ENCODE peak calls at places on chromosomes 1 and 21, in six cellular contexts. N, R, B, K, I and Y are unnamed samples.

GRCh38 chr1:1431845-1432565 is 3.5 kb upstream of the VWA1 start:
- DNase-seq in N (no peak), R (no peak), B (no peak), K (peak), I (peak), Y (peak)

GRCh38 chr1:95636897-95637296 is 402.9 kb downstream of the RWDD3 start:
- DNase-seq in N (no peak), R (no peak), B (no peak), K (no peak), I (no peak), Y (no peak)

GRCh38 chr1:205749826-205750682 is at the start of gene NUCKS1:
- DNase-seq in N (peak), R (peak), B (peak), K (peak), I (peak), Y (peak)

GRCh38 chr1:41003640-41004220 is 17.8 kb downstream of the SLFNL1 start:
- DNase-seq in N (no peak), R (peak), B (no peak), K (no peak), I (peak), Y (peak)

GRCh38 chr1:34645109-34645688 is 109.6 kb upstream of the GJB5 start:
- DNase-seq in N (no peak), R (no peak), B (no peak), K (no peak), I (no peak), Y (no peak)

GRCh38 chr1:25658791-25659431 is 42.3 kb downstream of the MAN1C1 start:
- DNase-seq in N (no peak), R (no peak), B (peak), K (no peak), I (no peak), Y (peak)

GRCh38 chr1:182595641-182596240 is 6.7 kb upstream of the RNASEL start:
- DNase-seq in N (no peak), R (peak), B (peak), K (peak), I (peak), Y (peak)

GRCh38 chr1:201385299-201385891 is 7.9 kb upstream of the TNNT2 start:
- DNase-seq in N (no peak), R (peak), B (peak), K (peak), I (peak), Y (peak)

GRCh38 chr21:28473530-28474225 is 519.0 kb downstream of the LTN1 start:
- DNase-seq in N (no peak), R (peak), B (no peak), K (no peak), I (no peak), Y (no peak)

GRCh38 chr1:238950786-238951185 is 435.6 kb upstream of the CHRM3 start:
- DNase-seq in N (no peak), R (no peak), B (no peak), K (no peak), I (no peak), Y (peak)

GRCh38 chr21:34900376-34900775 is 148.7 kb downstream of the RUNX1 start:
- DNase-seq in N (no peak), R (no peak), B (no peak), K (no peak), I (no peak), Y (peak)

GRCh38 chr1:244104309-244105060 is 53.4 kb downstream of the ZBTB18 start:
- DNase-seq in N (no peak), R (peak), B (no peak), K (no peak), I (peak), Y (peak)

GRCh38 chr1:201761871-201762270 is 67.1 kb upstream of the IPO9 start:
- DNase-seq in N (no peak), R (no peak), B (no peak), K (no peak), I (peak), Y (no peak)

GRCh38 chr1:145711213-145711651 is 4.1 kb upstream of the PDZK1 start:
- DNase-seq in N (no peak), R (no peak), B (no peak), K (no peak), I (no peak), Y (no peak)

GRCh38 chr1:225467193-225468020 is 39.6 kb upstream of the LBR start:
- DNase-seq in N (no peak), R (no peak), B (no peak), K (no peak), I (no peak), Y (no peak)

GRCh38 chr1:226656601-226657277 is 82.3 kb downstream of the ITPKB start:
- DNase-seq in N (no peak), R (peak), B (no peak), K (no peak), I (no peak), Y (peak)

GRCh38 chr21:41482321-41482720 is 25.6 kb downstream of the TMPRSS2 start:
- DNase-seq in N (no peak), R (peak), B (no peak), K (no peak), I (no peak), Y (peak)

GRCh38 chr1:162857850-162858249 is 3.1 kb downstream of the CCDC190 start:
- DNase-seq in N (no peak), R (peak), B (no peak), K (no peak), I (no peak), Y (no peak)

GRCh38 chr1:197093226-197093887 is 26.3 kb upstream of the F13B start:
- DNase-seq in N (no peak), R (no peak), B (no peak), K (no peak), I (no peak), Y (no peak)

GRCh38 chr1:18309552-18310155 is 171.1 kb upstream of the KLHDC7A start:
- DNase-seq in N (no peak), R (no peak), B (no peak), K (no peak), I (no peak), Y (no peak)

GRCh38 chr1:26856181-26856580 is 6.8 kb upstream of the SFN start:
- DNase-seq in N (no peak), R (no peak), B (no peak), K (no peak), I (no peak), Y (no peak)

GRCh38 chr1:26857473-26857872 is 5.5 kb upstream of the SFN start:
- DNase-seq in N (no peak), R (no peak), B (no peak), K (no peak), I (no peak), Y (no peak)

GRCh38 chr1:26855636-26856035 is 7.3 kb upstream of the SFN start:
- DNase-seq in N (no peak), R (no peak), B (no peak), K (no peak), I (no peak), Y (no peak)

GRCh38 chr1:26858160-26858559 is 4.8 kb upstream of the SFN start:
- DNase-seq in N (no peak), R (peak), B (no peak), K (no peak), I (no peak), Y (no peak)

GRCh38 chr1:26856604-26857469 is 6.1 kb upstream of the SFN start:
- DNase-seq in N (no peak), R (no peak), B (no peak), K (no peak), I (peak), Y (no peak)
- H3K4ac ChIP-seq in N (no peak), R (no peak), B (no peak), K (no peak), I (no peak), Y (no peak)

GRCh38 chr1:15707239-15707940 is 23.3 kb downstream of the PLEKHM2 start:
- DNase-seq in N (no peak), R (no peak), B (no peak), K (no peak), I (no peak), Y (no peak)
- H3K4ac ChIP-seq in N (no peak), R (no peak), B (no peak), K (no peak), I (no peak), Y (no peak)

GRCh38 chr1:184035719-184036516 is 1.6 kb downstream of the COLGALT2 start:
- DNase-seq in N (no peak), R (no peak), B (no peak), K (no peak), I (peak), Y (no peak)
- H3K4ac ChIP-seq in N (no peak), R (peak), B (no peak), K (no peak), I (no peak), Y (no peak)

DNA sequence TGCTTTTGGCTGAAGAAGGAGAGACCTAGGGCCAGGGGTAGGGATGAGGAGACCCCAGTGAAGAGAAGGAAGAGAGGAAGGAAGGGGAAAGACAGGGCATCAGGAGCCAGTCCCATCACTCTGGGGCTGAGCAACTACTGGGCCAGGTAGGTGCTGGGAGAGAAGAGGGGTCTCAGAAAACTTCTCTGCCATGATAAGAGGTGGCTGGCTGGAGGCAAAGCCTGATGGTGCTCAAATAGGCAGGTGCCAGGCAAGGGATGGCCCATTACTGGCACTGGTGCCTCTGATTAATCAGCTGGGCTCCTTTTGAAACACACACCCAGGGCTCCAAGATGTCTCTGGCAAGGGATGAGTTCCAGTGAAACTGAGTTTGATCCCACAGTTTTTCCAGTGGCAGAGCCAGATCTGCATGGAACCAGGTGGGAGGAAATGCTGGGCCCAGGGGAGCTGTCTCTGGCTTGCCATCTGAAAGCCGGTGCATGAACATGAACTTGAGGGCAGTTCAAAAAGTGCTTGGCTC is 2.8 kb downstream of the CSF1 start:
- DNase-seq in N (no peak), R (no peak), B (no peak), K (no peak), I (no peak), Y (no peak)
- H3K4ac ChIP-seq in N (no peak), R (no peak), B (no peak), K (no peak), I (no peak), Y (peak)

GRCh38 chr1:242468749-242469148 is 55.7 kb downstream of the PLD5 start:
- DNase-seq in N (no peak), R (no peak), B (no peak), K (no peak), I (no peak), Y (no peak)
- H3K4ac ChIP-seq in N (no peak), R (no peak), B (no peak), K (no peak), I (no peak), Y (no peak)

DNA sequence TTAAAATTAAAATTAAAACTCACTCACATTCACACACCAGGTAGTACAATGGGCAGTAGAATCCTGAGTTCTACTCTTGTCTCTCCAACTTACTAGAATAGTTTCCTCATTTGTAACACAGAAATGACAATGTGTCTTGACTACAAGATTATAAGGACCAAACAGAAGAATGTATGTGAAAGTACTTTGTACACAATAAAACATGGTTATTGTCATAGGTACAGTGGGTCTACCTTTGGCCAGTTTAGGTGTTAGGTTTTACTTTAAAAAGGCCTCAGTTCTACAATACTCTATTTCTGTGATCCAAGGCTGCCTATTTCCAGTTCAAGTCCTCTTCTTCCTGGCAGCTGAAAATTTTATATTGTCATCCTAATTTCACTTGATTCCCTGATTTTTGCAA is 50.2 kb downstream of the LUZP1 start:
- DNase-seq in N (no peak), R (no peak), B (no peak), K (no peak), I (no peak), Y (no peak)
- H3K4ac ChIP-seq in N (no peak), R (no peak), B (no peak), K (no peak), I (no peak), Y (no peak)